ENCODE peak calls at places on chromosomes 4 and X, in six cellular contexts. K is cardiac fibroblast, S is fibroblast of lung, E is fibroblast of mammary gland, A is lower leg skin, U is endothelial cell of umbilical vein. Y is an unnamed sample.

GRCh38 chr4:3720461-3720860 is 45.7 kb upstream of the ADRA2C start:
- DNase-seq in U (no peak), S (no peak), E (no peak), K (no peak), A (no peak), Y (no peak)

GRCh38 chr4:145931403-145931802 is 7.2 kb downstream of the ZNF827 start:
- DNase-seq in K (no peak), A (no peak), E (no peak), U (no peak), S (no peak), Y (no peak)

GRCh38 chr4:144574004-144574403 is 72.0 kb upstream of the HHIP start:
- DNase-seq in K (no peak), U (peak; percentile 33), A (no peak), S (no peak), E (no peak), Y (no peak)

GRCh38 chr4:123977623-123978022 is 581.0 kb downstream of the SPRY1 start:
- DNase-seq in E (peak; percentile 50), S (peak; percentile 71), U (peak; percentile 53), A (no peak), K (no peak), Y (no peak)

GRCh38 chrX:1894656-1895055 is 279.8 kb downstream of the ASMT start:
- DNase-seq in U (no peak), E (no peak), A (no peak), S (no peak), K (no peak), Y (no peak)

GRCh38 chrX:130125090-130125489 is 14.8 kb upstream of the ELF4 start:
- DNase-seq in S (peak; percentile 74), E (peak; percentile 84), U (peak; percentile 31), K (peak; percentile 94), A (peak; percentile 58), Y (peak; percentile 63)

GRCh38 chrX:20265726-20266681 is 705 bp downstream of the RPS6KA3 start:
- DNase-seq in E (no peak), K (no peak), S (no peak), U (peak; percentile 3), A (no peak), Y (peak; percentile 57)

GRCh38 chr4:41432889-41433288 is 105.1 kb upstream of the LIMCH1 start:
- DNase-seq in S (peak; percentile 62), K (peak; percentile 74), E (peak; percentile 28), U (peak; percentile 42), A (no peak), Y (peak; percentile 69)

GRCh38 chrX:44735498-44735897 is 108.3 kb upstream of the DUSP21 start:
- DNase-seq in E (no peak), S (no peak), A (no peak), U (peak; percentile 59), K (no peak), Y (no peak)

GRCh38 chr4:88008133-88008621 is 742 bp downstream of the PKD2 start:
- DNase-seq in S (peak; percentile 48), A (no peak), U (peak; percentile 56), K (peak; percentile 57), E (peak; percentile 49), Y (peak; percentile 77)

GRCh38 chr4:174211611-174212044 is 71.8 kb downstream of the FBXO8 start:
- DNase-seq in K (no peak), A (no peak), U (no peak), S (no peak), E (no peak), Y (no peak)

GRCh38 chrX:120690344-120690743 is 60.5 kb upstream of the C1GALT1C1 start:
- DNase-seq in S (no peak), K (no peak), E (peak; percentile 46), U (no peak), A (no peak), Y (peak; percentile 63)

GRCh38 chr4:18020145-18020670 is 1.3 kb downstream of the LCORL start:
- DNase-seq in A (no peak), K (peak; percentile 34), E (peak; percentile 32), S (peak; percentile 20), U (peak; percentile 27), Y (no peak)

GRCh38 chr4:108367751-108368150 is 199.0 kb upstream of the LEF1 start:
- DNase-seq in K (no peak), A (no peak), S (no peak), E (no peak), U (no peak), Y (no peak)

GRCh38 chr4:108370826-108371225 is 202.1 kb upstream of the LEF1 start:
- DNase-seq in E (no peak), U (no peak), A (no peak), S (no peak), K (no peak), Y (no peak)

GRCh38 chr4:108369035-108369655 is 200.4 kb upstream of the LEF1 start:
- DNase-seq in K (no peak), S (no peak), A (no peak), E (no peak), U (no peak), Y (no peak)

GRCh38 chr4:108372678-108373077 is 203.9 kb upstream of the LEF1 start:
- DNase-seq in U (no peak), S (no peak), A (no peak), K (no peak), E (no peak), Y (no peak)

DNA sequence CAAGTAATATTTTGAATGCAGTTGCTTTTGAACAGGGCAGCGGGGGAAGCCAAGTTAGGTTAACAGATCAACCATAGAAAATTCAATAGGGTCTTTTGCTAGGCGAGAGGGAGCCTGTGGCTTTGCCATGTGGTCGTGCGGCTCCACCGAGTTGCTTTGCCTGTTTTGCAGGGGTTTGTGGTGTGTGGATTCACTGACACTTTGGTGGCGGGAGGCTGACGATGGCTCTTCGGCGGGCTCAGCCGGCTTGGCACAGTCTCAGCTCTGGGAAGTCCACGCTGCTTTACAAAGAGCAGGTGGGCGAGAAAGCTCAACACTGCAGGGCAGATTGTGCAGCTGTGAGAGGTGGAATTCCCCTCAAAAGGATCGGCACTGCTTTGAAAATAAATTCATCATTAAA is 201.6 kb upstream of the LEF1 start:
- DNase-seq in S (no peak), A (no peak), K (no peak), E (no peak), U (no peak), Y (no peak)
- H3K4me3 ChIP-seq in S (no peak overlapping the region), A (no peak overlapping the region), K (no peak overlapping the region), E (no peak overlapping the region), U (no peak overlapping the region), Y (no peak overlapping the region)

DNA sequence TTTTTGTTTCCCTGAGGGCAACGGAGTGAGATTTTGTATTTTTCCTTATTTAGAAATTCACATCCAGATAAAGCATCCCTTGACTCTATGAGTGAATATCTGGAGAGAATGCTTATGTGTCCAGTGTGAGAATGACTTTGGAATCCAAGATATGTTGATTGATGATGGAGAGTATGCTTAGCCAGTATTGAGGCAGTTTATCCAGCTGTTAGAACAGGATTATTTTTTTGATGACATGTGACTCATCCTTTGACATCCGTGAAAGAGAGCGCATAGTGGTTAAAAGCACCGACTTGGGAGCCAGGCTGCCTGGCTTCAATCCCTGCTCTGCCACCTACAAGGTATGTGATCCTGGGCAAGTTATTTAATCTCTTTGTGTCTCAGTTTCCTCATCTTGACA is 381.2 kb downstream of the RAPGEF2 start:
- DNase-seq in S (no peak), K (no peak), E (no peak), A (no peak), U (no peak), Y (no peak)
- TF ChIP-seq CTCF in S (no peak), K (no peak), E (no peak), A (no peak), U (no peak), Y (no peak)

GRCh38 chrX:136555694-136556093 is 23.7 kb downstream of the VGLL1 start:
- DNase-seq in K (no peak), E (peak; percentile 3), S (peak; percentile 3), U (no peak), A (no peak), Y (no peak)
- H3K4me3 ChIP-seq in K (no peak overlapping the region), E (no peak overlapping the region), S (no peak overlapping the region), U (no peak overlapping the region), A (no peak overlapping the region), Y (no peak overlapping the region)

GRCh38 chr4:15065516-15065915 is 63.2 kb downstream of the CPEB2 start:
- DNase-seq in U (no peak), E (no peak), A (no peak), K (no peak), S (no peak), Y (no peak)
- TF ChIP-seq CTCF in U (no peak), E (no peak), A (no peak), K (no peak), S (no peak), Y (no peak)

GRCh38 chrX:17375631-17376380 is 806 bp downstream of the NHS start:
- DNase-seq in K (peak; percentile 12), S (peak; percentile 31), E (peak; percentile 20), U (peak; percentile 15), A (no peak), Y (peak; percentile 27)

GRCh38 chrX:17373337-17373736 is 1.7 kb upstream of the NHS start:
- DNase-seq in A (no peak), E (no peak), S (no peak), K (no peak), U (no peak), Y (no peak)

GRCh38 chrX:17376381-17377046 is 1.5 kb downstream of the NHS start:
- DNase-seq in U (no peak), E (peak; percentile 13), K (no peak), S (no peak), A (no peak), Y (peak; percentile 50)

GRCh38 chrX:17375361-17375630 is 296 bp downstream of the NHS start:
- DNase-seq in K (no peak), U (no peak), E (no peak), S (no peak), A (no peak), Y (no peak)

GRCh38 chrX:17374619-17375360 is at the start of gene NHS:
- DNase-seq in K (peak; percentile 62), A (peak; percentile 40), S (peak; percentile 78), U (peak; percentile 15), E (peak; percentile 62), Y (peak; percentile 90)
- H3K4me3 ChIP-seq in K (peak within 1 kb of the TSS; percentile 49), A (peak within 1 kb of the TSS; percentile 25), S (peak within 1 kb of the TSS; percentile 75), U (no peak within 1 kb of the TSS), E (peak within 1 kb of the TSS; percentile 53), Y (peak within 1 kb of the TSS; percentile 82)

GRCh38 chr4:74056114-74056857 is 17.8 kb upstream of the CXCL3 start:
- DNase-seq in A (no peak), S (peak; percentile 74), E (peak; percentile 76), U (no peak), K (peak; percentile 37), Y (no peak)
- TF ChIP-seq CTCF in A (no peak), S (no peak), E (peak; percentile 26), U (no peak), K (peak; percentile 1), Y (no peak)

GRCh38 chrX:17737707-17738001 is 361 bp downstream of the SCML1 start:
- DNase-seq in A (no peak), K (no peak), S (no peak), U (peak; percentile 18), E (no peak), Y (no peak)

GRCh38 chrX:17735396-17735795 is 1.9 kb upstream of the SCML1 start:
- DNase-seq in U (no peak), K (no peak), A (no peak), S (no peak), E (no peak), Y (no peak)

GRCh38 chrX:17736856-17737706 is at the start of gene SCML1:
- DNase-seq in E (peak; percentile 93), U (peak; percentile 97), S (peak; percentile 98), A (peak; percentile 97), K (peak; percentile 98), Y (peak; percentile 93)

GRCh38 chrX:17738002-17738713 is 865 bp downstream of the SCML1 start:
- DNase-seq in A (peak; percentile 16), U (peak; percentile 30), S (peak; percentile 12), E (peak; percentile 29), K (peak; percentile 14), Y (peak; percentile 11)

GRCh38 chrX:17736478-17736855 is 826 bp upstream of the SCML1 start:
- DNase-seq in E (no peak), S (no peak), U (no peak), A (no peak), K (no peak), Y (no peak)
- H3K4me3 ChIP-seq in E (peak overlapping the region; percentile 46), S (peak overlapping the region; percentile 53), U (peak overlapping the region; percentile 16), A (no peak overlapping the region), K (peak overlapping the region; percentile 38), Y (peak overlapping the region; percentile 60)